ENCODE peak calls at places on chromosomes 13 and 19, in five cellular contexts. M is OCI-LY7; O is choroid plexus epithelial cell; R is NCI-H146; K is activated naive CD4-positive, alpha-beta T cell treated with anti-CD3 and anti-CD28 coated beads for 36 hours. N is an unnamed sample.

GRCh38 chr19:14715841-14716240 is 26.0 kb downstream of the ZNF333 start:
- DNase-seq in M (no peak), O (no peak), R (no peak), K (no peak), N (no peak)

GRCh38 chr13:30340367-30341184 is 33.2 kb upstream of the KATNAL1 start:
- DNase-seq in M (no peak), O (peak; percentile 82), R (no peak), K (no peak), N (no peak)

GRCh38 chr19:35124098-35125060 is 8.8 kb downstream of the FXYD3 start:
- DNase-seq in M (peak; percentile 89), O (peak; percentile 92), R (peak; percentile 58), K (peak; percentile 90), N (no peak)

GRCh38 chr19:24063312-24063711 is 23.7 kb upstream of the ZNF254 start:
- DNase-seq in M (no peak), O (no peak), R (no peak), K (no peak), N (no peak)

GRCh38 chr13:29978211-29978610 is 127.8 kb upstream of the UBL3 start:
- DNase-seq in M (no peak), O (no peak), R (no peak), K (no peak), N (no peak)

GRCh38 chr19:988510-988909 is 4.4 kb downstream of the WDR18 start:
- DNase-seq in M (no peak), O (no peak), R (no peak), K (no peak), N (no peak)

GRCh38 chr19:14439014-14439413 is 5.9 kb downstream of the PKN1 start:
- DNase-seq in M (no peak), O (no peak), R (no peak), K (no peak), N (no peak)

GRCh38 chr13:87677334-87678234 is 6.4 kb downstream of the SLITRK5 start:
- DNase-seq in M (peak; percentile 94), O (no peak), R (peak; percentile 53), K (peak; percentile 5), N (peak; percentile 78)

GRCh38 chr19:18657590-18658365 is 20.9 kb downstream of the KLHL26 start:
- DNase-seq in M (no peak), O (peak; percentile 93), R (peak; percentile 48), K (no peak), N (peak; percentile 57)

GRCh38 chr13:40164137-40164536 is 502.3 kb downstream of the FOXO1 start:
- DNase-seq in M (no peak), O (peak; percentile 69), R (no peak), K (no peak), N (no peak)

GRCh38 chr19:17830567-17831418 is 9.5 kb upstream of the INSL3 start:
- DNase-seq in M (peak; percentile 63), O (peak; percentile 84), R (peak; percentile 86), K (peak; percentile 66), N (peak; percentile 74)

GRCh38 chr19:52665529-52665928 is 27.4 kb upstream of the ZNF83 start:
- DNase-seq in M (no peak), O (peak; percentile 36), R (no peak), K (no peak), N (no peak)